ENCODE peak calls at places on chromosomes 3 and 15, in ten cellular contexts. One of them, this sample, is unnamed.

GRCh38 chr3:174253221-174253620 is 605.9 kb upstream of the NAALADL2 start:
- DNase-seq in GF-D8: no peak
- DNase-seq in adipocyte: no peak
- DNase-seq in GM13976: no peak
- DNase-seq in EL: no peak
- DNase-seq in T follicular helper cell: no peak
- DNase-seq in endodermal cell: no peak
- DNase-seq in transverse colon: no peak
- DNase-seq in Daoy: peak; percentile 5
- DNase-seq in right cardiac atrium: no peak
- DNase-seq in this sample: no peak

GRCh38 chr3:153127788-153128187 is 34.2 kb upstream of the RAP2B start:
- DNase-seq in GF-D8: no peak
- DNase-seq in adipocyte: no peak
- DNase-seq in GM13976: no peak
- DNase-seq in EL: peak; percentile 23
- DNase-seq in T follicular helper cell: no peak
- DNase-seq in endodermal cell: no peak
- DNase-seq in transverse colon: no peak
- DNase-seq in Daoy: no peak
- DNase-seq in right cardiac atrium: no peak
- DNase-seq in this sample: no peak

GRCh38 chr3:15060029-15060428 is 5.1 kb downstream of the MRPS25 start:
- DNase-seq in GF-D8: no peak
- DNase-seq in adipocyte: no peak
- DNase-seq in GM13976: no peak
- DNase-seq in EL: no peak
- DNase-seq in T follicular helper cell: no peak
- DNase-seq in endodermal cell: peak; percentile 62
- DNase-seq in transverse colon: no peak
- DNase-seq in Daoy: no peak
- DNase-seq in right cardiac atrium: no peak
- DNase-seq in this sample: no peak

GRCh38 chr3:151327571-151328198 is 1.7 kb downstream of the P2RY13 start:
- DNase-seq in GF-D8: no peak
- DNase-seq in adipocyte: peak; percentile 75
- DNase-seq in GM13976: peak; percentile 17
- DNase-seq in EL: no peak
- DNase-seq in T follicular helper cell: no peak
- DNase-seq in endodermal cell: no peak
- DNase-seq in transverse colon: no peak
- DNase-seq in Daoy: no peak
- DNase-seq in right cardiac atrium: no peak
- DNase-seq in this sample: no peak

GRCh38 chr3:24351779-24352469 is 142.7 kb downstream of the THRB start:
- DNase-seq in GF-D8: no peak
- DNase-seq in adipocyte: peak; percentile 15
- DNase-seq in GM13976: no peak
- DNase-seq in EL: no peak
- DNase-seq in T follicular helper cell: no peak
- DNase-seq in endodermal cell: no peak
- DNase-seq in transverse colon: no peak
- DNase-seq in Daoy: no peak
- DNase-seq in right cardiac atrium: no peak
- DNase-seq in this sample: peak; percentile 51

GRCh38 chr15:43189296-43189695 is 4.1 kb downstream of the CCNDBP1 start:
- DNase-seq in GF-D8: no peak
- DNase-seq in adipocyte: no peak
- DNase-seq in GM13976: no peak
- DNase-seq in EL: no peak
- DNase-seq in T follicular helper cell: no peak
- DNase-seq in endodermal cell: no peak
- DNase-seq in transverse colon: no peak
- DNase-seq in Daoy: no peak
- DNase-seq in right cardiac atrium: no peak
- DNase-seq in this sample: no peak

GRCh38 chr3:66671348-66671747 is 170.5 kb upstream of the LRIG1 start:
- DNase-seq in GF-D8: no peak
- DNase-seq in adipocyte: no peak
- DNase-seq in GM13976: no peak
- DNase-seq in EL: no peak
- DNase-seq in T follicular helper cell: no peak
- DNase-seq in endodermal cell: no peak
- DNase-seq in transverse colon: no peak
- DNase-seq in Daoy: no peak
- DNase-seq in right cardiac atrium: no peak
- DNase-seq in this sample: no peak

GRCh38 chr3:194310060-194310481 is 41.1 kb downstream of the CPN2 start:
- DNase-seq in GF-D8: no peak
- DNase-seq in adipocyte: no peak
- DNase-seq in GM13976: no peak
- DNase-seq in EL: no peak
- DNase-seq in T follicular helper cell: no peak
- DNase-seq in endodermal cell: peak; percentile 41
- DNase-seq in transverse colon: no peak
- DNase-seq in Daoy: no peak
- DNase-seq in right cardiac atrium: peak; percentile 33
- DNase-seq in this sample: no peak

GRCh38 chr3:179801263-179801662 is 148.4 kb downstream of the USP13 start:
- DNase-seq in GF-D8: no peak
- DNase-seq in adipocyte: peak; percentile 98
- DNase-seq in GM13976: no peak
- DNase-seq in EL: peak; percentile 55
- DNase-seq in T follicular helper cell: no peak
- DNase-seq in endodermal cell: no peak
- DNase-seq in transverse colon: no peak
- DNase-seq in Daoy: no peak
- DNase-seq in right cardiac atrium: no peak
- DNase-seq in this sample: no peak

GRCh38 chr15:87227846-87228245 is 1028.7 kb downstream of the NTRK3 start:
- DNase-seq in GF-D8: no peak
- DNase-seq in adipocyte: no peak
- DNase-seq in GM13976: no peak
- DNase-seq in EL: peak; percentile 61
- DNase-seq in T follicular helper cell: no peak
- DNase-seq in endodermal cell: no peak
- DNase-seq in transverse colon: no peak
- DNase-seq in Daoy: no peak
- DNase-seq in right cardiac atrium: no peak
- DNase-seq in this sample: no peak

GRCh38 chr15:65558336-65558735 is 28.1 kb downstream of the HACD3 start:
- DNase-seq in GF-D8: no peak
- DNase-seq in adipocyte: peak; percentile 10
- DNase-seq in GM13976: no peak
- DNase-seq in EL: peak; percentile 65
- DNase-seq in T follicular helper cell: no peak
- DNase-seq in endodermal cell: no peak
- DNase-seq in transverse colon: no peak
- DNase-seq in Daoy: no peak
- DNase-seq in right cardiac atrium: no peak
- DNase-seq in this sample: no peak

GRCh38 chr3:171829841-171830559 is 13.1 kb upstream of the TMEM212 start:
- DNase-seq in GF-D8: peak; percentile 24
- DNase-seq in adipocyte: peak; percentile 78
- DNase-seq in GM13976: peak; percentile 45
- DNase-seq in EL: peak; percentile 81
- DNase-seq in T follicular helper cell: no peak
- DNase-seq in endodermal cell: peak; percentile 92
- DNase-seq in transverse colon: peak; percentile 72
- DNase-seq in Daoy: peak; percentile 86
- DNase-seq in right cardiac atrium: peak; percentile 94
- DNase-seq in this sample: peak; percentile 83

GRCh38 chr3:62811119-62811518 is 64.1 kb downstream of the CADPS start:
- DNase-seq in GF-D8: no peak
- DNase-seq in adipocyte: no peak
- DNase-seq in GM13976: no peak
- DNase-seq in EL: no peak
- DNase-seq in T follicular helper cell: no peak
- DNase-seq in endodermal cell: no peak
- DNase-seq in transverse colon: no peak
- DNase-seq in Daoy: no peak
- DNase-seq in right cardiac atrium: no peak
- DNase-seq in this sample: no peak

GRCh38 chr3:33392144-33392543 is 48.1 kb downstream of the UBP1 start:
- DNase-seq in GF-D8: no peak
- DNase-seq in adipocyte: no peak
- DNase-seq in GM13976: no peak
- DNase-seq in EL: no peak
- DNase-seq in T follicular helper cell: no peak
- DNase-seq in endodermal cell: no peak
- DNase-seq in transverse colon: no peak
- DNase-seq in Daoy: no peak
- DNase-seq in right cardiac atrium: no peak
- DNase-seq in this sample: no peak

GRCh38 chr3:184384342-184384741 is 4.5 kb downstream of the CHRD start:
- DNase-seq in GF-D8: no peak
- DNase-seq in adipocyte: no peak
- DNase-seq in GM13976: no peak
- DNase-seq in EL: no peak
- DNase-seq in T follicular helper cell: no peak
- DNase-seq in endodermal cell: no peak
- DNase-seq in transverse colon: no peak
- DNase-seq in Daoy: no peak
- DNase-seq in right cardiac atrium: no peak
- DNase-seq in this sample: no peak

GRCh38 chr3:145776782-145777408 is 384.1 kb downstream of the PLOD2 start:
- DNase-seq in GF-D8: no peak
- DNase-seq in adipocyte: peak; percentile 81
- DNase-seq in GM13976: peak; percentile 12
- DNase-seq in EL: peak; percentile 49
- DNase-seq in T follicular helper cell: no peak
- DNase-seq in endodermal cell: peak; percentile 84
- DNase-seq in transverse colon: no peak
- DNase-seq in Daoy: peak; percentile 1
- DNase-seq in right cardiac atrium: no peak
- DNase-seq in this sample: peak; percentile 22

GRCh38 chr3:95154775-95155174 is 1091.9 kb downstream of the NSUN3 start:
- DNase-seq in GF-D8: no peak
- DNase-seq in adipocyte: peak; percentile 21
- DNase-seq in GM13976: no peak
- DNase-seq in EL: no peak
- DNase-seq in T follicular helper cell: no peak
- DNase-seq in endodermal cell: no peak
- DNase-seq in transverse colon: no peak
- DNase-seq in Daoy: peak; percentile 1
- DNase-seq in right cardiac atrium: no peak
- DNase-seq in this sample: no peak

GRCh38 chr3:120498947-120499346 is 48.2 kb upstream of the FSTL1 start:
- DNase-seq in GF-D8: no peak
- DNase-seq in adipocyte: peak; percentile 95
- DNase-seq in GM13976: no peak
- DNase-seq in EL: peak; percentile 97
- DNase-seq in T follicular helper cell: no peak
- DNase-seq in endodermal cell: peak; percentile 65
- DNase-seq in transverse colon: no peak
- DNase-seq in Daoy: peak; percentile 91
- DNase-seq in right cardiac atrium: no peak
- DNase-seq in this sample: peak; percentile 33

GRCh38 chr15:73941871-73942635 is 15.8 kb downstream of the LOXL1 start:
- DNase-seq in GF-D8: no peak
- DNase-seq in adipocyte: no peak
- DNase-seq in GM13976: no peak
- DNase-seq in EL: peak; percentile 39
- DNase-seq in T follicular helper cell: no peak
- DNase-seq in endodermal cell: no peak
- DNase-seq in transverse colon: no peak
- DNase-seq in Daoy: peak; percentile 63
- DNase-seq in right cardiac atrium: no peak
- DNase-seq in this sample: no peak

GRCh38 chr3:184601576-184602405 is 40.2 kb downstream of the EPHB3 start:
- DNase-seq in GF-D8: no peak
- DNase-seq in adipocyte: no peak
- DNase-seq in GM13976: peak; percentile 40
- DNase-seq in EL: no peak
- DNase-seq in T follicular helper cell: no peak
- DNase-seq in endodermal cell: peak; percentile 65
- DNase-seq in transverse colon: no peak
- DNase-seq in Daoy: no peak
- DNase-seq in right cardiac atrium: peak; percentile 69
- DNase-seq in this sample: no peak

GRCh38 chr3:61997112-61997511 is 376.2 kb downstream of the FEZF2 start:
- DNase-seq in GF-D8: no peak
- DNase-seq in adipocyte: no peak
- DNase-seq in GM13976: no peak
- DNase-seq in EL: no peak
- DNase-seq in T follicular helper cell: no peak
- DNase-seq in endodermal cell: no peak
- DNase-seq in transverse colon: no peak
- DNase-seq in Daoy: no peak
- DNase-seq in right cardiac atrium: no peak
- DNase-seq in this sample: no peak

GRCh38 chr3:159131376-159131775 is 329.5 kb downstream of the MFSD1 start:
- DNase-seq in GF-D8: no peak
- DNase-seq in adipocyte: peak; percentile 32
- DNase-seq in GM13976: no peak
- DNase-seq in EL: no peak
- DNase-seq in T follicular helper cell: no peak
- DNase-seq in endodermal cell: no peak
- DNase-seq in transverse colon: no peak
- DNase-seq in Daoy: no peak
- DNase-seq in right cardiac atrium: no peak
- DNase-seq in this sample: no peak

This sample was measured in left cardiac atrium.